ENCODE peak calls at places on chromosome 22, in seven cellular contexts. One of them, this sample, is unnamed.

GRCh38 chr22:25892678-25893077 is 150.7 kb downstream of the MYO18B start:
- DNase-seq in mammary epithelial cell: no peak
- DNase-seq in GM23248: no peak
- DNase-seq in astrocyte: no peak
- DNase-seq in IMR-90: no peak
- DNase-seq in endothelial cell of umbilical vein: no peak
- DNase-seq in fibroblast of lung: no peak
- DNase-seq in this sample: no peak

GRCh38 chr22:26894766-26895485 is 237.5 kb downstream of the MIAT start:
- DNase-seq in fibroblast of lung: peak; percentile 96
- DNase-seq in mammary epithelial cell: peak; percentile 89
- DNase-seq in astrocyte: peak; percentile 96
- DNase-seq in GM23248: peak; percentile 95
- DNase-seq in IMR-90: peak; percentile 92
- DNase-seq in endothelial cell of umbilical vein: peak; percentile 88
- DNase-seq in this sample: no peak

GRCh38 chr22:26461188-26461810 is 22.3 kb downstream of the HPS4 start:
- DNase-seq in endothelial cell of umbilical vein: peak; percentile 53
- DNase-seq in astrocyte: no peak
- DNase-seq in mammary epithelial cell: peak; percentile 12
- DNase-seq in GM23248: peak; percentile 65
- DNase-seq in fibroblast of lung: no peak
- DNase-seq in IMR-90: peak; percentile 28
- DNase-seq in this sample: peak; percentile 63

GRCh38 chr22:29859976-29860766 is 22.1 kb upstream of the ASCC2 start:
- DNase-seq in IMR-90: no peak
- DNase-seq in GM23248: no peak
- DNase-seq in mammary epithelial cell: no peak
- DNase-seq in astrocyte: no peak
- DNase-seq in fibroblast of lung: no peak
- DNase-seq in endothelial cell of umbilical vein: no peak
- DNase-seq in this sample: no peak

GRCh38 chr22:42307806-42308563 is 37.5 kb upstream of the TCF20 start:
- DNase-seq in mammary epithelial cell: no peak
- DNase-seq in endothelial cell of umbilical vein: no peak
- DNase-seq in IMR-90: no peak
- DNase-seq in GM23248: no peak
- DNase-seq in astrocyte: no peak
- DNase-seq in fibroblast of lung: no peak
- DNase-seq in this sample: no peak

GRCh38 chr22:39229688-39230260 is 15.0 kb downstream of the PDGFB start:
- DNase-seq in mammary epithelial cell: no peak
- DNase-seq in endothelial cell of umbilical vein: no peak
- DNase-seq in IMR-90: no peak
- DNase-seq in astrocyte: no peak
- DNase-seq in GM23248: no peak
- DNase-seq in fibroblast of lung: no peak
- DNase-seq in this sample: no peak

GRCh38 chr22:35437038-35437437 is 37.1 kb downstream of the MCM5 start:
- DNase-seq in fibroblast of lung: no peak
- DNase-seq in mammary epithelial cell: no peak
- DNase-seq in astrocyte: no peak
- DNase-seq in IMR-90: no peak
- DNase-seq in GM23248: peak; percentile 16
- DNase-seq in endothelial cell of umbilical vein: no peak
- DNase-seq in this sample: no peak

GRCh38 chr22:35589071-35589735 is 27.9 kb downstream of the MB start:
- DNase-seq in IMR-90: peak; percentile 77
- DNase-seq in fibroblast of lung: peak; percentile 79
- DNase-seq in GM23248: peak; percentile 97
- DNase-seq in mammary epithelial cell: peak; percentile 96
- DNase-seq in astrocyte: peak; percentile 70
- DNase-seq in endothelial cell of umbilical vein: no peak
- DNase-seq in this sample: no peak

GRCh38 chr22:35135165-35135564 is 69.2 kb downstream of the ISX start:
- DNase-seq in astrocyte: no peak
- DNase-seq in GM23248: no peak
- DNase-seq in fibroblast of lung: no peak
- DNase-seq in mammary epithelial cell: no peak
- DNase-seq in IMR-90: no peak
- DNase-seq in endothelial cell of umbilical vein: no peak
- DNase-seq in this sample: no peak

GRCh38 chr22:27422442-27422841 is 379.1 kb downstream of the MN1 start:
- DNase-seq in IMR-90: no peak
- DNase-seq in mammary epithelial cell: peak; percentile 72
- DNase-seq in endothelial cell of umbilical vein: no peak
- DNase-seq in fibroblast of lung: no peak
- DNase-seq in GM23248: no peak
- DNase-seq in astrocyte: no peak
- DNase-seq in this sample: no peak

GRCh38 chr22:20550851-20551744 is 43.7 kb downstream of the MED15 start:
- DNase-seq in astrocyte: peak; percentile 79
- DNase-seq in endothelial cell of umbilical vein: peak; percentile 68
- DNase-seq in mammary epithelial cell: no peak
- DNase-seq in fibroblast of lung: peak; percentile 87
- DNase-seq in IMR-90: peak; percentile 78
- DNase-seq in GM23248: peak; percentile 97
- DNase-seq in this sample: no peak

GRCh38 chr22:37990862-37991261 is 6.5 kb upstream of the SOX10 start:
- DNase-seq in endothelial cell of umbilical vein: no peak
- DNase-seq in mammary epithelial cell: no peak
- DNase-seq in GM23248: no peak
- DNase-seq in astrocyte: no peak
- DNase-seq in fibroblast of lung: no peak
- DNase-seq in IMR-90: no peak
- DNase-seq in this sample: no peak

GRCh38 chr22:37426532-37427127 is 649 bp downstream of the ELFN2 start:
- DNase-seq in fibroblast of lung: no peak
- DNase-seq in endothelial cell of umbilical vein: no peak
- DNase-seq in astrocyte: no peak
- DNase-seq in mammary epithelial cell: no peak
- DNase-seq in GM23248: no peak
- DNase-seq in IMR-90: no peak
- DNase-seq in this sample: no peak

GRCh38 chr22:31653944-31654343 is 8.1 kb downstream of the PISD start:
- DNase-seq in IMR-90: no peak
- DNase-seq in mammary epithelial cell: no peak
- DNase-seq in GM23248: no peak
- DNase-seq in astrocyte: no peak
- DNase-seq in fibroblast of lung: no peak
- DNase-seq in endothelial cell of umbilical vein: no peak
- DNase-seq in this sample: no peak

GRCh38 chr22:50523806-50524663 is 1.4 kb downstream of the SCO2 start:
- DNase-seq in fibroblast of lung: no peak
- DNase-seq in astrocyte: no peak
- DNase-seq in mammary epithelial cell: no peak
- DNase-seq in endothelial cell of umbilical vein: no peak
- DNase-seq in IMR-90: no peak
- DNase-seq in GM23248: no peak
- DNase-seq in this sample: peak; percentile 67

DNA sequence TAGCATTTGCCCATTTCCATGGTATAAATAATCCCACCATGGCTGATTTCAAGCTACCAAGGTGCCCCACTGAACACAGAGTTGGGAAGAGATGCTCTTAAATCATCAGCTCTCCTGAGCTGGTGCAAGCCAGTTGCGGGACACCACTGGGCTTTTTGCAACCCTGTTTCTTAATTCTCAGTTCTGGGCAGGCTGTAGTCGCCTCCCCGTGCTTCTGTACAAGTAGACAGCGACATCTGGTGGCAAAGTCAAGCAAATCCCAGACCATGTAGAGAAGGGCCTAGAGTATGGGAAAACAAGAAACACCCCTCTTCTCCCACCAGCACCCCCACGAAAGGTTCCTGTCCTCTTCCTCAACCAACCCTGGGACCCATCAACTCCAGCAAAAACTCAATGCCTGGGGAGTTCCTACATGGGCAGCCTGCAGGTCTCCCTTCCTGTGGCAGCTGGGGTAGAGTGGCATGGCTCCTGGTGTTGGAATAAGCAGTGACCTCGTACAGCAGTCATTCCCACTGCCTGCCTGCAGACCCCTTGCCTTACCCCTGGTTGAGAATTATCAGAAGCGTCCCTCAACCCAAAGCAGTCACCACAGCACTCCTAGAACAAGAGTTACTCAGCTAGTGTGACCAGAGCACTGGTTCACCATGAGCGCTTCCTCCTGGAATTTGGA is 68.4 kb downstream of the IGLL5 start:
- DNase-seq in mammary epithelial cell: peak; percentile 41
- DNase-seq in IMR-90: peak; percentile 61
- DNase-seq in astrocyte: peak; percentile 35
- DNase-seq in GM23248: peak; percentile 82
- DNase-seq in endothelial cell of umbilical vein: peak; percentile 43
- DNase-seq in fibroblast of lung: peak; percentile 48
- DNase-seq in this sample: peak; percentile 71
- H3K9ac ChIP-seq in mammary epithelial cell: no peak overlapping the region
- H3K9ac ChIP-seq in IMR-90: no peak overlapping the region
- H3K9ac ChIP-seq in astrocyte: no peak overlapping the region
- H3K9ac ChIP-seq in GM23248: no peak overlapping the region
- H3K9ac ChIP-seq in endothelial cell of umbilical vein: no peak overlapping the region
- H3K9ac ChIP-seq in fibroblast of lung: no peak overlapping the region
- H3K9ac ChIP-seq in this sample: no peak overlapping the region

GRCh38 chr22:49480896-49481650 is 346.6 kb downstream of the BRD1 start:
- DNase-seq in fibroblast of lung: no peak
- DNase-seq in IMR-90: no peak
- DNase-seq in astrocyte: no peak
- DNase-seq in GM23248: no peak
- DNase-seq in mammary epithelial cell: no peak
- DNase-seq in endothelial cell of umbilical vein: no peak
- DNase-seq in this sample: no peak

GRCh38 chr22:49483946-49484345 is 343.7 kb downstream of the BRD1 start:
- DNase-seq in endothelial cell of umbilical vein: no peak
- DNase-seq in GM23248: no peak
- DNase-seq in fibroblast of lung: no peak
- DNase-seq in IMR-90: no peak
- DNase-seq in mammary epithelial cell: no peak
- DNase-seq in astrocyte: no peak
- DNase-seq in this sample: no peak

GRCh38 chr22:49481651-49482399 is 345.8 kb downstream of the BRD1 start:
- DNase-seq in endothelial cell of umbilical vein: no peak
- DNase-seq in mammary epithelial cell: no peak
- DNase-seq in fibroblast of lung: no peak
- DNase-seq in astrocyte: no peak
- DNase-seq in GM23248: no peak
- DNase-seq in IMR-90: no peak
- DNase-seq in this sample: no peak

GRCh38 chr22:49483281-49483905 is 344.3 kb downstream of the BRD1 start:
- DNase-seq in mammary epithelial cell: no peak
- DNase-seq in IMR-90: no peak
- DNase-seq in fibroblast of lung: no peak
- DNase-seq in astrocyte: no peak
- DNase-seq in GM23248: no peak
- DNase-seq in endothelial cell of umbilical vein: no peak
- DNase-seq in this sample: no peak

GRCh38 chr22:49482811-49483210 is 344.9 kb downstream of the BRD1 start:
- DNase-seq in IMR-90: no peak
- DNase-seq in GM23248: no peak
- DNase-seq in mammary epithelial cell: no peak
- DNase-seq in astrocyte: no peak
- DNase-seq in fibroblast of lung: no peak
- DNase-seq in endothelial cell of umbilical vein: no peak
- DNase-seq in this sample: no peak
- H3K9ac ChIP-seq in IMR-90: no peak overlapping the region
- H3K9ac ChIP-seq in GM23248: no peak overlapping the region
- H3K9ac ChIP-seq in mammary epithelial cell: no peak overlapping the region
- H3K9ac ChIP-seq in astrocyte: no peak overlapping the region
- H3K9ac ChIP-seq in fibroblast of lung: no peak overlapping the region
- H3K9ac ChIP-seq in endothelial cell of umbilical vein: no peak overlapping the region
- H3K9ac ChIP-seq in this sample: no peak overlapping the region

GRCh38 chr22:46537221-46537945 is at the start of gene CELSR1:
- DNase-seq in astrocyte: peak; percentile 47
- DNase-seq in endothelial cell of umbilical vein: no peak
- DNase-seq in fibroblast of lung: peak; percentile 67
- DNase-seq in mammary epithelial cell: peak; percentile 83
- DNase-seq in GM23248: peak; percentile 50
- DNase-seq in IMR-90: peak; percentile 11
- DNase-seq in this sample: peak; percentile 72
- H3K9ac ChIP-seq in astrocyte: peak within 1 kb of the TSS; percentile 64
- H3K9ac ChIP-seq in endothelial cell of umbilical vein: no peak within 1 kb of the TSS
- H3K9ac ChIP-seq in fibroblast of lung: no peak within 1 kb of the TSS
- H3K9ac ChIP-seq in mammary epithelial cell: peak within 1 kb of the TSS; percentile 71
- H3K9ac ChIP-seq in GM23248: no peak within 1 kb of the TSS
- H3K9ac ChIP-seq in IMR-90: no peak within 1 kb of the TSS
- H3K9ac ChIP-seq in this sample: no peak within 1 kb of the TSS

GRCh38 chr22:28846994-28847393 is 36.4 kb upstream of the ZNRF3 start:
- DNase-seq in endothelial cell of umbilical vein: no peak
- DNase-seq in astrocyte: no peak
- DNase-seq in fibroblast of lung: no peak
- DNase-seq in IMR-90: no peak
- DNase-seq in GM23248: no peak
- DNase-seq in mammary epithelial cell: no peak
- DNase-seq in this sample: no peak
- H3K9ac ChIP-seq in endothelial cell of umbilical vein: no peak overlapping the region
- H3K9ac ChIP-seq in astrocyte: no peak overlapping the region
- H3K9ac ChIP-seq in fibroblast of lung: no peak overlapping the region
- H3K9ac ChIP-seq in IMR-90: no peak overlapping the region
- H3K9ac ChIP-seq in GM23248: no peak overlapping the region
- H3K9ac ChIP-seq in mammary epithelial cell: no peak overlapping the region
- H3K9ac ChIP-seq in this sample: no peak overlapping the region

GRCh38 chr22:18055619-18056160 is 22.1 kb upstream of the PEX26 start:
- DNase-seq in mammary epithelial cell: no peak
- DNase-seq in GM23248: no peak
- DNase-seq in astrocyte: no peak
- DNase-seq in fibroblast of lung: no peak
- DNase-seq in IMR-90: no peak
- DNase-seq in endothelial cell of umbilical vein: no peak
- DNase-seq in this sample: no peak
- H3K9ac ChIP-seq in mammary epithelial cell: no peak overlapping the region
- H3K9ac ChIP-seq in GM23248: peak overlapping the region; percentile 59
- H3K9ac ChIP-seq in astrocyte: peak overlapping the region; percentile 24
- H3K9ac ChIP-seq in fibroblast of lung: peak overlapping the region; percentile 7
- H3K9ac ChIP-seq in IMR-90: no peak overlapping the region
- H3K9ac ChIP-seq in endothelial cell of umbilical vein: no peak overlapping the region
- H3K9ac ChIP-seq in this sample: peak overlapping the region; percentile 55

GRCh38 chr22:41009222-41009948 is 58.2 kb downstream of the RBX1 start:
- DNase-seq in mammary epithelial cell: peak; percentile 29
- DNase-seq in GM23248: peak; percentile 89
- DNase-seq in astrocyte: peak; percentile 47
- DNase-seq in fibroblast of lung: peak; percentile 64
- DNase-seq in IMR-90: peak; percentile 91
- DNase-seq in endothelial cell of umbilical vein: no peak
- DNase-seq in this sample: peak; percentile 27
- H3K9ac ChIP-seq in mammary epithelial cell: no peak overlapping the region
- H3K9ac ChIP-seq in GM23248: peak overlapping the region; percentile 35
- H3K9ac ChIP-seq in astrocyte: no peak overlapping the region
- H3K9ac ChIP-seq in fibroblast of lung: no peak overlapping the region
- H3K9ac ChIP-seq in IMR-90: no peak overlapping the region
- H3K9ac ChIP-seq in endothelial cell of umbilical vein: no peak overlapping the region
- H3K9ac ChIP-seq in this sample: no peak overlapping the region

This sample was measured in colonic mucosa.